ENCODE peak calls at places on chromosomes 3 and 15, in eight cellular contexts. V is NCI-H748 treated with DMSO at 0.1 percent for 48 hours; E is stimulated activated CD4-positive, alpha-beta T cell treated with anti-CD3 and anti-CD28 coated beads, Interleukin-12 subunit alpha, Interleukin-12 subunit beta, amount 100 ng/mL, for 4 hours; D is HTR-8/SVneo; B is aorta; C is NB4; P is HEK293T; I is K562. J is an unnamed sample.

GRCh38 chr3:39205131-39205530 is 12.7 kb upstream of the XIRP1 start:
- DNase-seq in V (no peak), E (no peak), D (no peak), B (no peak), C (no peak), P (no peak), I (no peak), J (no peak)

GRCh38 chr3:194431553-194431952 is 32.5 kb upstream of the GP5 start:
- DNase-seq in V (no peak), E (no peak), D (no peak), B (no peak), C (no peak), P (no peak), I (no peak), J (no peak)

GRCh38 chr3:132593950-132594328 is 3.1 kb upstream of the ACKR4 start:
- DNase-seq in V (no peak), E (no peak), D (peak; percentile 60), B (no peak), C (no peak), P (no peak), I (no peak), J (no peak)

GRCh38 chr15:75023194-75024101 is at the start of gene PPCDC:
- DNase-seq in V (peak; percentile 66), E (peak; percentile 90), D (peak; percentile 98), B (peak; percentile 99), C (peak; percentile 98), P (peak; percentile 100), I (peak; percentile 97), J (peak; percentile 93)

GRCh38 chr3:155110996-155111901 is 31.1 kb downstream of the MME start:
- DNase-seq in V (no peak), E (no peak), D (no peak), B (no peak), C (no peak), P (no peak), I (no peak), J (no peak)

GRCh38 chr3:138068046-138068445 is 47.4 kb downstream of the DZIP1L start:
- DNase-seq in V (no peak), E (no peak), D (no peak), B (no peak), C (no peak), P (no peak), I (no peak), J (no peak)

GRCh38 chr3:122416966-122417365 is 1.1 kb upstream of the WDR5B start:
- DNase-seq in V (no peak), E (no peak), D (no peak), B (no peak), C (no peak), P (no peak), I (no peak), J (no peak)

GRCh38 chr3:19060404-19060803 is 87.9 kb upstream of the KCNH8 start:
- DNase-seq in V (no peak), E (no peak), D (no peak), B (no peak), C (no peak), P (no peak), I (no peak), J (no peak)

GRCh38 chr15:22827125-22827524 is 11.3 kb upstream of the NIPA2 start:
- DNase-seq in V (no peak), E (no peak), D (no peak), B (no peak), C (no peak), P (no peak), I (no peak), J (no peak)

GRCh38 chr3:184574552-184575430 is 13.2 kb downstream of the EPHB3 start:
- DNase-seq in V (no peak), E (no peak), D (no peak), B (peak; percentile 46), C (no peak), P (no peak), I (no peak), J (no peak)

GRCh38 chr3:73716418-73716817 is 91.7 kb upstream of the PDZRN3 start:
- DNase-seq in V (no peak), E (no peak), D (no peak), B (no peak), C (no peak), P (no peak), I (no peak), J (no peak)

GRCh38 chr3:72679540-72680198 is 168.6 kb downstream of the SHQ1 start:
- DNase-seq in V (peak; percentile 86), E (no peak), D (no peak), B (no peak), C (no peak), P (no peak), I (no peak), J (peak; percentile 22)

GRCh38 chr3:17670749-17671148 is 71.7 kb downstream of the TBC1D5 start:
- DNase-seq in V (no peak), E (no peak), D (no peak), B (no peak), C (no peak), P (no peak), I (no peak), J (no peak)

GRCh38 chr15:39455502-39455991 is 125.3 kb upstream of the THBS1 start:
- DNase-seq in V (peak; percentile 13), E (no peak), D (no peak), B (no peak), C (peak; percentile 62), P (no peak), I (peak; percentile 69), J (no peak)

GRCh38 chr15:88900309-88900981 is 5.1 kb upstream of the HAPLN3 start:
- DNase-seq in V (no peak), E (no peak), D (no peak), B (no peak), C (no peak), P (no peak), I (no peak), J (no peak)

GRCh38 chr15:59313703-59314332 is 58.9 kb downstream of the MYO1E start:
- DNase-seq in V (peak; percentile 47), E (no peak), D (no peak), B (peak; percentile 96), C (no peak), P (peak; percentile 11), I (no peak), J (peak; percentile 79)

GRCh38 chr15:45827275-45827674 is 192.4 kb downstream of the SQOR start:
- DNase-seq in V (no peak), E (no peak), D (no peak), B (no peak), C (no peak), P (no peak), I (no peak), J (no peak)

GRCh38 chr3:115598216-115598615 is 25.1 kb upstream of the GAP43 start:
- DNase-seq in V (no peak), E (no peak), D (no peak), B (no peak), C (no peak), P (no peak), I (no peak), J (no peak)

GRCh38 chr3:98839846-98840245 is 61.6 kb downstream of the DCBLD2 start:
- DNase-seq in V (no peak), E (no peak), D (no peak), B (no peak), C (no peak), P (no peak), I (no peak), J (no peak)